ENCODE peak calls at places on chromosomes 13 and 19, in eight cellular contexts. P is Peyer's patch; Q is iris pigment epithelial cell; E is tibial artery; G is central memory CD8-positive, alpha-beta T cell; M is AG09309; K is neural progenitor cell; L is NB4. Z is an unnamed sample.
A peak's percentile ranks its signal among the peaks of the same experiment; 100 is the strongest.

GRCh38 chr13:36814465-36814864 is 4.6 kb upstream of the RFXAP start:
- DNase-seq in M (no peak), L (no peak), E (no peak), Q (no peak), G (no peak), K (no peak), P (no peak), Z (no peak)

GRCh38 chr13:25677956-25678355 is 306.2 kb downstream of the ATP8A2 start:
- DNase-seq in L (no peak), P (no peak), E (no peak), G (no peak), K (no peak), Q (no peak), M (no peak), Z (no peak)

GRCh38 chr13:61039302-61039701 is 376.3 kb downstream of the PCDH20 start:
- DNase-seq in L (no peak), P (no peak), G (no peak), Q (no peak), K (no peak), M (no peak), E (no peak), Z (no peak)

GRCh38 chr19:10642473-10642872 is 11.7 kb upstream of the ILF3 start:
- DNase-seq in P (no peak), Q (no peak), M (no peak), E (no peak), L (no peak), K (no peak), G (no peak), Z (no peak)

GRCh38 chr19:8577247-8577646 is at the start of gene MYO1F:
- DNase-seq in Q (no peak), M (no peak), L (peak; percentile 97), G (no peak), E (peak; percentile 61), K (no peak), P (no peak), Z (peak; percentile 71)

GRCh38 chr13:66520511-66521390 is 709.4 kb downstream of the PCDH9 start:
- DNase-seq in K (no peak), G (no peak), P (no peak), M (no peak), E (no peak), Q (no peak), L (no peak), Z (no peak)

GRCh38 chr19:29245221-29245620 is 32.3 kb upstream of the UQCRFS1 start:
- DNase-seq in M (no peak), Q (no peak), P (no peak), E (no peak), K (no peak), L (no peak), G (no peak), Z (no peak)

GRCh38 chr19:8335343-8336071 is 7.6 kb downstream of the KANK3 start:
- DNase-seq in K (no peak), P (peak; percentile 58), M (no peak), E (no peak), G (no peak), Q (no peak), L (no peak), Z (no peak)

GRCh38 chr13:113219311-113219940 is 10.0 kb downstream of the CUL4A start:
- DNase-seq in P (no peak), Q (no peak), M (no peak), E (no peak), L (no peak), K (no peak), G (no peak), Z (no peak)

GRCh38 chr13:28889317-28889716 is 69.2 kb downstream of the MTUS2 start:
- DNase-seq in E (no peak), Q (no peak), L (no peak), G (no peak), P (no peak), M (no peak), K (no peak), Z (no peak)

GRCh38 chr13:110634558-110634957 is 19.2 kb downstream of the NAXD start:
- DNase-seq in K (no peak), L (peak; percentile 47), Q (peak; percentile 95), P (no peak), G (no peak), M (peak; percentile 37), E (no peak), Z (no peak)

GRCh38 chr13:45299194-45299593 is 41.8 kb downstream of the TPT1 start:
- DNase-seq in P (no peak), G (no peak), K (no peak), L (no peak), Q (peak; percentile 32), E (no peak), M (no peak), Z (no peak)

GRCh38 chr19:6233827-6234511 is 45.8 kb downstream of the MLLT1 start:
- DNase-seq in P (peak; percentile 47), G (no peak), Q (no peak), L (peak; percentile 84), E (no peak), K (no peak), M (no peak), Z (peak; percentile 89)

GRCh38 chr19:2053601-2054389 is 2.8 kb upstream of the MKNK2 start:
- DNase-seq in K (no peak), E (peak; percentile 54), M (no peak), P (no peak), Q (peak; percentile 24), L (no peak), G (no peak), Z (peak; percentile 92)

GRCh38 chr19:55352040-55352439 is 2.5 kb downstream of the COX6B2 start:
- DNase-seq in L (peak; percentile 39), P (no peak), E (no peak), M (no peak), G (no peak), K (no peak), Q (no peak), Z (no peak)

GRCh38 chr13:113427562-113428468 is 25.5 kb downstream of the ADPRHL1 start:
- DNase-seq in M (no peak), L (no peak), G (no peak), E (no peak), Q (peak; percentile 61), K (peak; percentile 1), P (no peak), Z (no peak)

GRCh38 chr19:7294571-7295212 is 478 bp upstream of the INSR start:
- DNase-seq in M (no peak), Q (peak; percentile 11), E (peak; percentile 78), G (no peak), P (peak; percentile 83), L (peak; percentile 90), K (peak; percentile 69), Z (peak; percentile 86)

GRCh38 chr19:28999733-29000433 is 213.1 kb downstream of the UQCRFS1 start:
- DNase-seq in K (no peak), G (no peak), L (no peak), Q (no peak), E (no peak), M (no peak), P (no peak), Z (no peak)

GRCh38 chr13:31072041-31072440 is 89.7 kb downstream of the HSPH1 start:
- DNase-seq in Q (peak; percentile 54), G (no peak), P (no peak), M (no peak), L (no peak), K (no peak), E (no peak), Z (no peak)

GRCh38 chr13:50485979-50486935 is 357.2 kb downstream of the DLEU7 start:
- DNase-seq in M (no peak), L (no peak), E (no peak), G (no peak), K (no peak), Q (peak; percentile 53), P (no peak), Z (no peak)

GRCh38 chr13:55402867-55403266 is 1737.9 kb upstream of the PRR20A start:
- DNase-seq in G (no peak), P (no peak), Q (no peak), K (no peak), E (no peak), M (no peak), L (no peak), Z (no peak)

GRCh38 chr13:113947321-113948033 is 26.4 kb downstream of the C13orf46 start:
- DNase-seq in E (peak; percentile 68), L (no peak), K (peak; percentile 30), Q (peak; percentile 38), M (no peak), G (no peak), P (peak; percentile 70), Z (no peak)

GRCh38 chr19:35644987-35645679 is 3.0 kb upstream of the COX6B1 start:
- DNase-seq in K (peak; percentile 96), E (peak; percentile 88), P (peak; percentile 84), Q (peak; percentile 43), G (peak; percentile 25), M (no peak), L (peak; percentile 80), Z (peak; percentile 85)

GRCh38 chr13:40604135-40604534 is 62.3 kb downstream of the FOXO1 start:
- DNase-seq in G (no peak), K (no peak), E (no peak), Q (no peak), P (no peak), L (no peak), M (no peak), Z (no peak)

GRCh38 chr19:29918891-29919290 is 23.1 kb upstream of the URI1 start:
- DNase-seq in L (no peak), E (no peak), G (no peak), K (no peak), M (no peak), P (no peak), Q (no peak), Z (no peak)